ENCODE peak calls at places on chromosome 6, in eight cellular contexts. A is CD4-positive, CD25-positive, alpha-beta regulatory T cell; I is hepatocyte; U is astrocyte of the spinal cord; V is AG04450; H is GM23248; E is A673; G is CD4-positive, alpha-beta memory T cell. M is an unnamed sample.

GRCh38 chr6:14896475-14896874 is 349.4 kb upstream of the JARID2 start:
- DNase-seq in E (no peak), U (no peak), H (peak), I (no peak), A (no peak), V (no peak), G (no peak), M (no peak)

GRCh38 chr6:158131926-158132325 is 36.1 kb downstream of the SERAC1 start:
- DNase-seq in I (peak), V (no peak), E (peak), H (peak), U (no peak), A (peak), G (no peak), M (peak)

GRCh38 chr6:157822221-157823000 is 635 bp upstream of the SNX9 start:
- DNase-seq in U (no peak), A (peak), I (no peak), H (peak), V (no peak), E (no peak), G (no peak), M (no peak)

GRCh38 chr6:97085772-97086171 is 161.2 kb downstream of the KLHL32 start:
- DNase-seq in G (no peak), A (no peak), E (peak), I (no peak), U (peak), H (peak), V (no peak), M (no peak)

GRCh38 chr6:87799651-87800050 is 97.6 kb upstream of the AKIRIN2 start:
- DNase-seq in V (no peak), U (no peak), A (no peak), H (no peak), G (no peak), I (no peak), E (no peak), M (no peak)

GRCh38 chr6:45677381-45677992 is 299.8 kb upstream of the SUPT3H start:
- DNase-seq in V (no peak), U (peak), H (no peak), G (peak), A (peak), E (peak), I (no peak), M (no peak)

GRCh38 chr6:166958926-166959861 is 2.8 kb upstream of the RNASET2 start:
- DNase-seq in H (no peak), U (no peak), G (peak), V (no peak), E (peak), I (no peak), A (peak), M (no peak)

GRCh38 chr6:1256435-1257008 is 55.4 kb upstream of the FOXQ1 start:
- DNase-seq in I (no peak), G (no peak), V (no peak), H (no peak), A (no peak), U (no peak), E (no peak), M (no peak)

GRCh38 chr6:43924222-43924702 is 154.3 kb downstream of the VEGFA start:
- DNase-seq in U (peak), E (no peak), I (no peak), V (no peak), G (peak), H (peak), A (peak), M (peak)

GRCh38 chr6:56938634-56939294 is 16.1 kb upstream of the BEND6 start:
- DNase-seq in G (no peak), H (peak), V (peak), I (peak), A (no peak), E (no peak), U (peak), M (peak)

GRCh38 chr6:47130086-47130485 is 88.0 kb upstream of the ADGRF1 start:
- DNase-seq in V (no peak), E (no peak), I (no peak), G (no peak), A (no peak), U (no peak), H (no peak), M (no peak)

GRCh38 chr6:159758031-159759001 is 3.5 kb upstream of the ACAT2 start:
- DNase-seq in G (no peak), U (peak), E (no peak), A (no peak), H (peak), V (peak), I (peak), M (peak)

GRCh38 chr6:132797975-132798819 is at the start of gene SLC18B1:
- DNase-seq in E (peak), A (peak), V (no peak), U (peak), I (peak), G (peak), H (peak), M (peak)

GRCh38 chr6:125197795-125198269 is 44.3 kb downstream of the TPD52L1 start:
- DNase-seq in U (peak), E (no peak), A (no peak), I (peak), G (no peak), H (peak), V (no peak), M (peak)

GRCh38 chr6:6414946-6415345 is 94.5 kb upstream of the F13A1 start:
- DNase-seq in A (no peak), V (no peak), I (no peak), U (no peak), E (no peak), H (no peak), G (no peak), M (peak)

GRCh38 chr6:109799664-109800063 is 108.6 kb downstream of the FIG4 start:
- DNase-seq in I (no peak), U (no peak), A (no peak), V (no peak), E (no peak), H (no peak), G (no peak), M (peak)

GRCh38 chr6:137709424-137710281 is 157.4 kb upstream of the TNFAIP3 start:
- DNase-seq in E (no peak), H (peak), A (peak), U (peak), V (no peak), I (no peak), G (peak), M (peak)

GRCh38 chr6:143677577-143677890 is 231 bp upstream of the PHACTR2 start:
- DNase-seq in A (no peak), G (no peak), U (peak), E (no peak), V (no peak), H (no peak), I (no peak), M (no peak)

GRCh38 chr6:143678980-143679379 is 1.2 kb downstream of the PHACTR2 start:
- DNase-seq in H (no peak), U (no peak), V (no peak), E (no peak), A (no peak), G (no peak), I (no peak), M (no peak)

GRCh38 chr6:143676437-143677045 is 1.2 kb upstream of the PHACTR2 start:
- DNase-seq in H (peak), E (no peak), A (no peak), G (no peak), U (no peak), I (no peak), V (no peak), M (no peak)

GRCh38 chr6:143680157-143680556 is 2.4 kb downstream of the PHACTR2 start:
- DNase-seq in E (no peak), V (no peak), I (no peak), H (peak), U (no peak), A (no peak), G (no peak), M (no peak)

GRCh38 chr6:143677891-143678737 is at the start of gene PHACTR2:
- DNase-seq in A (peak), U (peak), V (no peak), I (peak), E (peak), G (peak), H (peak), M (peak)
- H3K4me3 ChIP-seq in A (peak), U (peak), V (peak), I (peak), E (peak), G (peak), H (peak), M (peak)

GRCh38 chr6:134289204-134289575 is 28.7 kb downstream of the SGK1 start:
- DNase-seq in H (peak), I (no peak), E (peak), U (no peak), V (no peak), A (no peak), G (no peak), M (no peak)

GRCh38 chr6:134296762-134297161 is 21.1 kb downstream of the SGK1 start:
- DNase-seq in G (no peak), U (no peak), V (no peak), I (no peak), H (no peak), A (no peak), E (no peak), M (no peak)

GRCh38 chr6:134295953-134296553 is 21.9 kb downstream of the SGK1 start:
- DNase-seq in V (peak), G (no peak), H (peak), I (peak), U (peak), A (no peak), E (peak), M (peak)

GRCh38 chr6:134291156-134291555 is 26.8 kb downstream of the SGK1 start:
- DNase-seq in I (no peak), U (no peak), E (no peak), G (no peak), H (no peak), V (no peak), A (no peak), M (no peak)

GRCh38 chr6:134293659-134294161 is 24.2 kb downstream of the SGK1 start:
- DNase-seq in U (no peak), I (no peak), A (no peak), V (no peak), H (no peak), E (no peak), G (no peak), M (no peak)
- H3K4me3 ChIP-seq in U (no peak), I (no peak), A (no peak), V (no peak), H (no peak), E (no peak), G (no peak), M (no peak)

GRCh38 chr6:110878751-110879539 is 4.4 kb downstream of the AMD1 start:
- DNase-seq in G (peak), A (peak), U (peak), V (peak), E (peak), H (peak), I (peak), M (no peak)

GRCh38 chr6:110880651-110881050 is 6.1 kb downstream of the AMD1 start:
- DNase-seq in H (no peak), V (no peak), U (no peak), I (no peak), A (no peak), E (no peak), G (no peak), M (no peak)

GRCh38 chr6:110882824-110883554 is 8.4 kb downstream of the AMD1 start:
- DNase-seq in A (no peak), U (no peak), H (no peak), V (no peak), I (no peak), E (no peak), G (no peak), M (no peak)

GRCh38 chr6:110884321-110884720 is 9.7 kb downstream of the AMD1 start:
- DNase-seq in V (no peak), U (no peak), G (no peak), E (no peak), H (no peak), I (no peak), A (no peak), M (no peak)

DNA sequence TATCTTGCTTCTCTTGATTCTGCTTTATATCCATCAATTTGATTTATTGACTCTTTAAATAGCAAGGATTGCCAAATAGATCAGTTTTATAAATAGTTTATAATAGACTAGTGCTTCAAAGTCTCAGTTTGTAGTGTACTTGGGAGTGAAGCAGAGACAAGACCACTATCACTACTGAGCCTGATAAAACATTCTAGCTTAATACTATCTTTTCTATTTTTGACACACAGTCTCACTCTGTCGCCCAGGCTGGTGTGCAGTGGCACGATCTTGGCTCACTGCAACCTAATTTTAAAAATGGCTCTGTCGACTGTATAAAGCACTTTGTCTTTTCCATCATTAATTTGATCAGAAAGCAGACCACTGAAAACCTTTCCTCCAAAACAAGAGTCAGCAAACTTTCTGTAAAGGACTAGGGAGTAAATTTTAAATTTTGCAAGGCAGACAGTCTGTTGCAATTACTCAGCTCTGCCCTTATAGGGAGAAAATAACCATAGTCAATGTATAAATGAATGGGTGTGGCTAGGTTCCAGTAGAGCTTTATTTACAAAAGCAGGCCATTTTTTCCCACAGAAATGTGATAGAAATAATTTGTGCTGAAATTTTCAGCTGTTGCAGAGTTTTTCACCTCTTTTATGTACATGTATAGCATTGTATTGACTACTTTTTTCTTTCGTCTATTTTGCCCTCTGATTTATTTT is 7.5 kb downstream of the AMD1 start:
- DNase-seq in V (no peak), U (peak), E (no peak), I (no peak), A (no peak), G (no peak), H (peak), M (no peak)
- H3K4me3 ChIP-seq in V (no peak), U (no peak), E (no peak), I (no peak), A (peak), G (no peak), H (no peak), M (no peak)

GRCh38 chr6:117619178-117619577 is 16.9 kb upstream of the GOPC start:
- DNase-seq in G (no peak), V (no peak), A (no peak), H (no peak), U (no peak), E (no peak), I (no peak), M (no peak)

GRCh38 chr6:117617766-117618035 is 15.4 kb upstream of the GOPC start:
- DNase-seq in U (no peak), V (no peak), E (no peak), H (no peak), I (no peak), A (no peak), G (no peak), M (no peak)

GRCh38 chr6:117616971-117617765 is 14.9 kb upstream of the GOPC start:
- DNase-seq in I (no peak), H (no peak), U (no peak), V (no peak), A (no peak), E (no peak), G (peak), M (no peak)

GRCh38 chr6:117613920-117614535 is 11.7 kb upstream of the GOPC start:
- DNase-seq in H (peak), E (no peak), A (no peak), I (no peak), V (no peak), U (peak), G (no peak), M (no peak)

DNA sequence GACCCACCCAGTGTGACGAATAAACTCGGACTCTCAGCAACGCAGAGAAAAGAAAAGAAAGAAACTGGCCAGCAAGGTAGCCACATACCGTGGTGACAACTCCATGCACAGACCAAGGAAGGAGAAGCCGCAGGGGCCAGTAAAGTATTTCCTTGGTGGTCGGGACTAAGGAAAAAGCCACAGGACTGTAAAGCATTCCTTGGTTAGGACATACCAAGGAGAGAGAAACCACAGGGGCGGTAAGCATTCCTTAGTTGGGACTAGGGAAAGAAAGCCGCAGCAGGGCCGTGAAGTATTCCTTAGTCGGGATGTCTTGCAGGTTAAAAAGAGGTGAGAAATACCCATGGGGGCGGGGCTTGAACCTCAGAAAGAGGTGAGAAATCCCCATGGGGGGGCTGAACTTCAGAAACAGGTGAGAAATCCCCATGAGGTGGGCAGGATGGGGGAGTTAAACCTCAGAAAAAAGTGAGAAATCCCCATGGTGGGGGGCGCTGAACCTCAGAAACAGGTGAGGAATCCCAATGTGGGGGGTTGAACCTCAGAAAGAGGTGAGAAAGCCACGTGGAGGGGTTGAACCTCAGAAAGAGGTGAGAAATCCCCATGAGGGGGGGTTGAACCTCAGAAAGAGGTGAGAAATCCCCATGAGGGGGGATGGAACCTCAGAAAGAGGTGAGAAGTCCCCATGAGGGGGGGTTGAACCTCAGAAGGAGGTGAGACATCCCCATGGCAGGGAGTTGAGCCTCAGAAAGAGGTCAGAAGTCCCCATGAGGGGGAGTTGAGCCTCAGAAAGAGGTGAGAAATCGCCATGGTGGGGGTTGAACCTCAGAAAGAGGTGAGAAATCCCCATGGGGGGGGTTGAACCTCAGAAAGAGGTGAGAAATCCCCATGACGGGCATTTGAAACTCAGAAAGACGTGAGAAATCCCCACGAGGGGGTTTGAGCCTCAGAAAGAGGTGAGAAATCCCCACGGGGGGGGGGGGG is 14.0 kb upstream of the GOPC start:
- DNase-seq in A (no peak), E (no peak), H (peak), V (no peak), I (no peak), U (peak), G (peak), M (no peak)
- H3K4me3 ChIP-seq in A (no peak), E (no peak), H (no peak), V (no peak), I (no peak), U (no peak), G (no peak), M (no peak)

M was measured in mammary epithelial cell.